ENCODE peak calls at places on chromosomes 5 and 9, in seven cellular contexts. K is HCT116, O is GM12878, B is K562, W is HepG2, T is SK-N-SH, V is H1. H is an unnamed sample.

GRCh38 chr5:21701317-21701716 is 1151.8 kb downstream of the CDH12 start:
- DNase-seq in O (peak), V (no peak), T (no peak), W (no peak), B (no peak), K (no peak), H (peak)

GRCh38 chr9:6864102-6864501 is 106.3 kb downstream of the KDM4C start:
- DNase-seq in W (no peak), B (no peak), V (no peak), O (no peak), T (no peak), K (no peak), H (no peak)

GRCh38 chr5:115389074-115389798 is 92.8 kb upstream of the CCDC112 start:
- DNase-seq in K (no peak), W (no peak), T (no peak), V (no peak), B (no peak), O (no peak), H (no peak)

GRCh38 chr5:148482697-148483462 is 99.1 kb downstream of the FBXO38 start:
- DNase-seq in B (peak), T (peak), O (peak), W (peak), K (peak), V (peak), H (peak)

GRCh38 chr9:92736816-92737606 is 27.6 kb downstream of the BICD2 start:
- DNase-seq in O (no peak), T (no peak), W (no peak), B (no peak), K (no peak), V (no peak), H (no peak)

GRCh38 chr5:64497390-64497789 is 8.4 kb upstream of the RGS7BP start:
- DNase-seq in K (no peak), V (no peak), W (no peak), T (no peak), O (no peak), B (no peak), H (no peak)

GRCh38 chr5:59317023-59317771 is 576.3 kb downstream of the PDE4D start:
- DNase-seq in W (no peak), B (no peak), K (no peak), T (peak), V (no peak), O (no peak), H (no peak)

GRCh38 chr9:68844623-68845612 is 139.9 kb downstream of the PIP5K1B start:
- DNase-seq in V (peak), T (peak), K (peak), O (no peak), B (peak), W (peak), H (peak)

GRCh38 chr5:55800924-55801323 is 50.2 kb upstream of the IL31RA start:
- DNase-seq in W (no peak), B (no peak), V (no peak), O (no peak), T (no peak), K (no peak), H (no peak)

GRCh38 chr5:59067976-59068651 is 485.2 kb downstream of the RAB3C start:
- DNase-seq in O (no peak), B (no peak), T (no peak), V (no peak), W (no peak), K (no peak), H (no peak)

GRCh38 chr9:35859995-35860348 is 10.2 kb downstream of the OR13J1 start:
- DNase-seq in W (no peak), V (peak), T (no peak), O (no peak), B (no peak), K (no peak), H (no peak)

GRCh38 chr9:35858428-35858827 is 11.8 kb downstream of the OR13J1 start:
- DNase-seq in W (no peak), V (peak), T (no peak), K (no peak), B (no peak), O (no peak), H (no peak)

GRCh38 chr9:35859310-35859994 is 10.7 kb downstream of the OR13J1 start:
- DNase-seq in W (no peak), K (no peak), T (peak), V (peak), O (no peak), B (no peak), H (no peak)

GRCh38 chr9:35856206-35856605 is 14.0 kb downstream of the OR13J1 start:
- DNase-seq in O (no peak), K (no peak), W (no peak), B (no peak), V (peak), T (no peak), H (no peak)

GRCh38 chr9:35856882-35857281 is 13.3 kb downstream of the OR13J1 start:
- DNase-seq in W (no peak), V (peak), B (no peak), T (no peak), K (no peak), O (no peak), H (no peak)
- TF ChIP-seq JUND in W (no peak), V (no peak), B (no peak), T (no peak), K (no peak), O (no peak), H (no peak)

DNA sequence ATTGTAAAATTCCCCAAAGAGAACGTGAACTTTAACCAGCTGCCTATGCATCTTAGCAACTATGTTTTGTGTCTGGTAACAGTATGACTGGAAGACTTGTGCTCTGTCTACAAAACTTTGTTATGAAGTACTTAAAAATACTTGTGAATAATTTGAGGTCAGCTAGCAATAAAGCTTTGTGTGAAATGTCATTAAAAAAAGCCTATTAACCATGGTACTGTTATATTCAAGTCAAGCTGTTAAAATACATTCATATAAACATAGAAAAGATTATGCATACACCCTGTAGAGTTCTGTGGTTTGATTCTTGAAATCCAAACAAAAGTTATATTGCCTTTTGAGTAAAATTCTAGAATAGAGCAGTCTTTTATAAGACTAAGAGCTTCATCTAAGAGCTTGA is 60.1 kb downstream of the VCAN start:
- DNase-seq in T (no peak), B (no peak), O (no peak), K (no peak), V (no peak), W (no peak), H (no peak)
- TF ChIP-seq JUND in T (no peak), B (no peak), O (no peak), K (no peak), V (no peak), W (no peak), H (no peak)

GRCh38 chr9:96720435-96720834 is 57.5 kb downstream of the ZNF510 start:
- DNase-seq in O (no peak), V (no peak), K (no peak), W (no peak), B (no peak), T (no peak), H (peak)

GRCh38 chr9:96725576-96725975 is 52.3 kb downstream of the ZNF510 start:
- DNase-seq in V (no peak), T (no peak), K (no peak), W (no peak), O (no peak), B (no peak), H (no peak)

GRCh38 chr9:96721731-96722429 is 56.0 kb downstream of the ZNF510 start:
- DNase-seq in V (no peak), B (no peak), O (no peak), W (peak), T (no peak), K (no peak), H (no peak)

GRCh38 chr9:96719538-96720315 is 58.2 kb downstream of the ZNF510 start:
- DNase-seq in B (no peak), T (peak), W (no peak), O (no peak), K (no peak), V (no peak), H (no peak)

GRCh38 chr9:96721303-96721702 is 56.6 kb downstream of the ZNF510 start:
- DNase-seq in W (no peak), B (no peak), K (no peak), O (no peak), T (no peak), V (no peak), H (no peak)
- TF ChIP-seq JUND in W (no peak), B (no peak), K (no peak), O (no peak), T (no peak), V (no peak), H (no peak)

DNA sequence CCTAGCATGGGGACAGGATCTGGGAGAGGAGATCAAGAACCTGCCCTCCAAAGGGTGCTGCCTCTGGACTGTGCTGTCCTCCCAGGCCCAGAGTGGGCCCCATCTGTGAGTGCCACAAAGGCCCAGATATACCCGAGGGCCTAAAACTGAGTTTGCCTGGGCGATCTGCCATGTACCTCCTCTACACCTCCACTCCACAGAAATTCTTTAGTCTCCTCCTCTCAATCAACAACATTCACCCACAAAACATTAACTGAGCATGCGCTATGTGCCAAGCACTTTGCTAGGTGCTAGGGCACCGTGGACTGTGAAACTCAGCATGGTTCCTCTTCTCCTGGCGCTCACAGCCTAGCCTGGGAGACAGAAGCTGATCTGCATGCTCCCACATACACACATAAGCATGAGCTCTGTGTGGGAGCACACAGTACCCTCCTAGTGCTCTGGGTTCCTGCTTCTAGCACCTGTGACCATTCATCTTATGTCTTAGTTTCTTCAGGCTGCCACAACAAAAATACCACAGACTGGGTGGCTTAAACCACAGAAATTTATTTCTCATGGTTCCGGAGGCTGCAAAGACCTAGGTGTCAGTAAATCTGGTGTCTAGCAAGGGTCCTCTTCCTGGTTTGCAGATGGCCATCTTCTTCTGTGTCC is 82.0 kb upstream of the FSTL4 start:
- DNase-seq in K (no peak), V (no peak), O (peak), W (no peak), B (no peak), T (no peak), H (no peak)
- TF ChIP-seq JUND in K (no peak), V (no peak), O (no peak), W (no peak), B (no peak), T (no peak), H (no peak)

DNA sequence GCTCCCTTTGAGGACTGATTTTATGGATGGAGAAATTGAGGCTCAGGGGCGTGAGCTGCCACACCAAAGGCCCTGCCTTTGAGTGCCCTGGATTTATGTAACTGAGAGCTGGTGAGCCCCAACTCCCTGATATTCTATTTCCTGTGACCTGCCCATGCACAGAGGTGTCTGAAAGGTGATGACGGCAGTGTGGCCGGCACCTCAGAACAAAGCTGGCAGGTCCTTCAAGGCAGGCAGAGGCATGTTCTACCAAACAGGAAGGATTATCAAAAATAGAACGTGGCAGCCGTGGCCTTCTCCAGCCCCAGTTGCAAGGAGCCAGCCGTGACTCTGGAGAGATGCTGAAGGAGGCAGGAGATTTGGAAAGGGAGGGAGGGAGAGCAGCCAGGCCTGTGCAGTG is 36.2 kb downstream of the INSYN2B start:
- DNase-seq in T (no peak), V (no peak), K (no peak), O (no peak), W (no peak), B (no peak), H (no peak)
- TF ChIP-seq JUND in T (no peak), V (no peak), K (no peak), O (no peak), W (no peak), B (no peak), H (no peak)

DNA sequence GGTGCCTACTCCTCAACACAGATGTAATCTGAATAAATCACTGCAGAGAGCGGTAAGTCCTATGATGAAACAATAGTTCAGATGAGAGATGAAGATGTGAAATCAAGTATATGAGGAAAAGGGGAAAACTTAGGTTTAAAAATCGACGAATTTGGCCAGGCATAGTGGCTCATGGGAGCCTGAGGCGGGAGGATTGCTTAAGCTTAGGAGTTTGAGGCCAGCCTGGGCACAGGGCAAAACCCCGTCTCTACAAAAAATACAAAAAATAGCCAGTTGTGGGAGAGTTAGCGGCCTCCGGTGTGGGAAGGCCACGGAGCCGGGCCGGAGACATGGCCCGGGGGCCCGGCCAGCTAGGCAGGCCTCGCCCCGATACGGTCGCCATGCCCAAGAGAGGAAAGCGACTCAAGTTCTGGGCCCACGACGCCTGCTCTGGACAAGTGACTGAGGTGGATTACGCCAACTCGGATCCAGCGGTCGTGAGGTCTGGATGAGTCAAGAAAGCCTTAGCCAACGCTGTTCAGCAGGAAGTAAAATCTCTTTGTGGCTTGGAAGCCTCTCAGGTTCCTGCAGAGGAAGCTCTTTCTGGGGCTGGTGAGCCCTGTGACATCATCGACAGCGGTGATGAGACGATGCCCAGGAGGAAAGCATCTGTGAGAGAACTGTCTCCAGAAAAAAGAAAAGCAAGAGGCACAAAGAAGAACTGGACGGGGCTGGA is 62.8 kb upstream of the SUB1 start:
- DNase-seq in T (no peak), V (no peak), K (no peak), B (no peak), W (no peak), O (no peak), H (no peak)
- TF ChIP-seq JUND in T (no peak), V (no peak), K (no peak), B (peak), W (no peak), O (no peak), H (no peak)

GRCh38 chr9:95044731-95045508 is 272.6 kb downstream of the FANCC start:
- DNase-seq in B (peak), W (no peak), T (no peak), V (peak), K (no peak), O (no peak), H (no peak)

GRCh38 chr9:95047452-95048224 is 269.9 kb downstream of the FANCC start:
- DNase-seq in O (no peak), T (no peak), W (no peak), B (no peak), K (no peak), V (no peak), H (no peak)

GRCh38 chr9:95043826-95044225 is 273.7 kb downstream of the FANCC start:
- DNase-seq in T (no peak), K (no peak), W (no peak), O (no peak), V (no peak), B (no peak), H (no peak)

GRCh38 chr9:95048225-95049087 is 269.1 kb downstream of the FANCC start:
- DNase-seq in K (no peak), V (peak), B (peak), W (peak), T (peak), O (no peak), H (peak)

GRCh38 chr9:95045751-95046150 is 271.8 kb downstream of the FANCC start:
- DNase-seq in V (peak), O (no peak), W (no peak), B (no peak), K (no peak), T (no peak), H (no peak)
- TF ChIP-seq JUND in V (no peak), O (no peak), W (no peak), B (no peak), K (no peak), T (no peak), H (no peak)

DNA sequence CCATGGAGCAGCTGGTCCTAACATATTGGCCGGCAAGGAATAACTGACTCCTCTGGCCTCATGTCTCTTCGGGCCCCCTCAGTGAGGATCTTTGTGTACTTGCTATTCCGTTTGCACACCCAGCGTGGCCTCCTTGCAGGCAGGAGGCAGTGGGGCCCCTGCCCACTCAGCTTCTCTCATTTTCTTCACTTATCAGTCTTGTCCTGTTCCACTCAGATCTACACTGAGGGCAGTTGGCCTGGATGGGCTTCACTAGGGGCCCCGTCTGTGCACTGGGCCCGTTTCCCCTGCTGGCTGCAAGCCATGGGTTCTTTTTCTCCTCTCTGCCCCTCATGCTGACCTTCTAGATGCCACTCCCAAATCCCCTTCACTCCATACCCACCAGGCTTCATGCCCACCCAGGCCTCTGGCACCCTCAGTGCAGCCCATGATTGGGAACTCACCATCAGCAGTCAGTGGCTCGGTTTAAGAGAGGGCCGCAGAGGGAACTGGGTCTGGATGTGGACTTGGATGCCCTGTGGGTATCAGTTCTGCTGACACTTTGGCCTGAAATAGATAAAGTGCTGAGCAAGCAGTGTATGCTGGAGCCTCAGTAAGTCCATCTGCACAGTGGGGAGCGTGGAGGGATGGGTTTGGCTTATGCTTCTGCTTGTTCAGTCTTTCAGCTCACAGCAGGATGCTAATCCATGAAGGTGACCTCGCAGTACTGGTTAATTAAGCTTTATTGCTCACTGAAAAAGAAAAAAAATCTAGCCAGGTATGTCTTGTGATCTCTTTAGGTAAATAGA is 57.9 kb downstream of the ERBIN start:
- DNase-seq in O (no peak), T (no peak), B (no peak), K (no peak), V (no peak), W (no peak), H (no peak)
- TF ChIP-seq JUND in O (no peak), T (no peak), B (no peak), K (no peak), V (no peak), W (no peak), H (no peak)

GRCh38 chr5:151078490-151079262 is 2.2 kb downstream of the TNIP1 start:
- DNase-seq in B (no peak), W (no peak), K (no peak), V (no peak), T (no peak), O (no peak), H (no peak)
- TF ChIP-seq JUND in B (no peak), W (no peak), K (no peak), V (no peak), T (no peak), O (no peak), H (no peak)

DNA sequence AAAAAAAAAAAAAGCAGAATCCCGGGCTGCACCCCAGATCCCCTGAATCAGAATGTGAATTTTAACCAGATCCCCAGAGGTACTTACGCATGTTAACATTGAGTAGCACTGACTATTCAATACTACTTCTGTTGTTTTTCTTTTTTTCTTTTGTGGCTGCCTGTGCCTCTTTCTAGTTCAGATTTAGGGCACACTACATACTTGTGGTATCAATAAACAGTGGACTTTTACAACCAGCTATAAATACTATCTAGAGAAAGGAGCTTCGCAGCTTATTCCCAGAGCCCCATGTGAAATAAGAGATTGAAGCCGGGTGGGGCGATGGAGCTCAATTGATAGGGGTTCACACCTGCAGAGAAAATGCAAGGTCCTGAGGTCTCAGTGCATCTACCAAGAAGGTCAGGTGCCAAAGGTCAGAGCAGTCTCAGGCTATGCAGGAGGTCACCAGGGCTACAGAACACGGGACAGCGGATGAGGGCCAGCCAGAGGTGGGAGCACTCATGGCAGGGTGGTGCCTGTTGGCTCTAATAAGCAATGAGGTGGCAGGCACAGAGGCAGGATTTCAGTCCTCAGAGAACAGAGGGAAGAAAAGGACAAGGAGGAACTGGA is 22.3 kb downstream of the WWC1 start:
- DNase-seq in V (no peak), B (no peak), O (no peak), W (no peak), K (no peak), T (no peak), H (no peak)
- TF ChIP-seq JUND in V (no peak), B (no peak), O (no peak), W (no peak), K (no peak), T (no peak), H (no peak)